ENCODE peak calls at places on chromosomes 16 and 17, in eight cellular contexts. O, Q, T, X, R, M, V and K are unnamed samples. For H3K9me3 and H3K36me3, the result is how much of the 10 kb centered on the place peaks cover.

GRCh38 chr16:47136101-47136820 is 7.5 kb downstream of the NETO2 start:
- DNase-seq in O (no peak), X (no peak), R (no peak), M (no peak), V (peak), T (no peak), Q (no peak), K (peak)

GRCh38 chr17:19366637-19366972 is 4.1 kb upstream of the B9D1 start:
- DNase-seq in T (no peak), X (no peak), V (no peak), R (no peak), O (no peak), M (no peak), Q (no peak), K (no peak)

GRCh38 chr17:79923974-79924638 is 84.9 kb upstream of the CBX4 start:
- DNase-seq in V (no peak), X (no peak), Q (no peak), M (no peak), O (peak), T (peak), R (no peak), K (no peak)

GRCh38 chr16:65070831-65071230 is 51.0 kb downstream of the CDH11 start:
- DNase-seq in X (no peak), M (peak), R (peak), Q (peak), V (no peak), O (no peak), T (no peak), K (peak)

GRCh38 chr16:80997139-80997798 is 9.4 kb downstream of the CMC2 start:
- DNase-seq in V (no peak), Q (no peak), X (no peak), R (no peak), M (no peak), T (no peak), O (no peak), K (no peak)

GRCh38 chr17:41492771-41493170 is 3.1 kb upstream of the KRT36 start:
- DNase-seq in T (no peak), Q (peak), V (peak), R (peak), X (no peak), M (no peak), O (no peak), K (peak)

GRCh38 chr17:75011788-75012319 is 616 bp upstream of the MRPL58 start:
- DNase-seq in Q (peak), M (peak), T (no peak), O (peak), R (peak), X (no peak), V (no peak), K (peak)

GRCh38 chr17:56596741-56597494 is 3.4 kb downstream of the NOG start:
- DNase-seq in V (peak), X (peak), M (no peak), R (no peak), T (no peak), O (peak), Q (no peak), K (no peak)

GRCh38 chr17:8142887-8143580 is 9.2 kb downstream of the PER1 start:
- DNase-seq in X (peak), M (no peak), Q (peak), V (no peak), O (no peak), R (no peak), T (no peak), K (no peak)

GRCh38 chr16:12639044-12639443 is 164.6 kb downstream of the CPPED1 start:
- DNase-seq in R (no peak), Q (no peak), X (no peak), T (no peak), M (no peak), O (no peak), V (peak), K (no peak)

GRCh38 chr17:49971848-49972485 is 3.0 kb downstream of the DLX4 start:
- DNase-seq in O (peak), V (no peak), X (no peak), M (no peak), Q (no peak), R (no peak), T (no peak), K (no peak)

GRCh38 chr16:27853101-27853500 is 210.4 kb downstream of the GSG1L start:
- DNase-seq in T (no peak), M (peak), O (no peak), R (no peak), V (no peak), X (no peak), Q (no peak), K (no peak)

GRCh38 chr16:27851586-27851985 is 211.9 kb downstream of the GSG1L start:
- DNase-seq in Q (no peak), M (peak), V (no peak), R (no peak), T (no peak), O (no peak), X (no peak), K (no peak)

GRCh38 chr16:27852116-27852515 is 211.4 kb downstream of the GSG1L start:
- DNase-seq in V (no peak), O (no peak), M (peak), T (no peak), R (no peak), Q (no peak), X (no peak), K (no peak)

GRCh38 chr16:27852681-27853080 is 210.8 kb downstream of the GSG1L start:
- DNase-seq in M (peak), X (no peak), O (no peak), Q (no peak), R (no peak), T (no peak), V (no peak), K (no peak)

GRCh38 chr16:27853651-27854050 is 209.9 kb downstream of the GSG1L start:
- DNase-seq in M (peak), T (no peak), R (no peak), V (no peak), O (no peak), Q (no peak), X (no peak), K (no peak)
- H3K9me3 ChIP-seq in M (under half), T (under half), R (under half), V (under half), O (under half), Q (under half), X (under half), K (under half)

GRCh38 chr17:82406131-82406671 is 11.9 kb upstream of the HEXD start:
- DNase-seq in X (no peak), O (no peak), V (no peak), T (no peak), Q (no peak), R (no peak), M (no peak), K (no peak)
- H3K36me3 ChIP-seq in X (under half), O (under half), V (under half), T (under half), Q (under half), R (under half), M (half or more), K (under half)

GRCh38 chr17:31621566-31621965 is 230.1 kb downstream of the RAB11FIP4 start:
- DNase-seq in Q (no peak), O (no peak), T (no peak), X (no peak), V (no peak), R (no peak), M (no peak), K (no peak)
- H3K9me3 ChIP-seq in Q (under half), O (under half), T (under half), X (under half), V (under half), R (half or more), M (under half), K (under half)

DNA sequence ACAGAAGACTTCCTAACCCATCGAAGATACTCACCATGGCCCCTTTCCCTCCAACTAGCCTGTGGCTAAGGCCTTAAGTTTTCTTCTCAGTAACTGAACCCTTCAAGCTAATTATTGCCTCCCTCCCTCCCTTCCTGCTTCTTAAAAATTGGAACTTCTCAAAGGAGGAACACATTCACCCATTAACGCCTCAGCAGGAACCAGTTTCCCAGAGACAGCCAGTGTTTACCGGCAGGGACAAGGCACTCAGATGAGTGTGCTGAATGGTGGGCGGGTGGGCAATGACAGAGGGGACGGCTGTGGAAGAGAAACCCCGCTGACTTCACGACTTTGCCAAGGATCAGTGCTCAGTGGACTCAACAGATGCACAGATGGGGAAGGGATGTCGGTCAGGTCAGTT is 20.3 kb downstream of the PITPNA start:
- DNase-seq in O (no peak), X (no peak), M (no peak), R (no peak), V (no peak), Q (no peak), T (no peak), K (no peak)
- H3K36me3 ChIP-seq in O (under half), X (under half), M (half or more), R (half or more), V (under half), Q (under half), T (under half), K (half or more)

DNA sequence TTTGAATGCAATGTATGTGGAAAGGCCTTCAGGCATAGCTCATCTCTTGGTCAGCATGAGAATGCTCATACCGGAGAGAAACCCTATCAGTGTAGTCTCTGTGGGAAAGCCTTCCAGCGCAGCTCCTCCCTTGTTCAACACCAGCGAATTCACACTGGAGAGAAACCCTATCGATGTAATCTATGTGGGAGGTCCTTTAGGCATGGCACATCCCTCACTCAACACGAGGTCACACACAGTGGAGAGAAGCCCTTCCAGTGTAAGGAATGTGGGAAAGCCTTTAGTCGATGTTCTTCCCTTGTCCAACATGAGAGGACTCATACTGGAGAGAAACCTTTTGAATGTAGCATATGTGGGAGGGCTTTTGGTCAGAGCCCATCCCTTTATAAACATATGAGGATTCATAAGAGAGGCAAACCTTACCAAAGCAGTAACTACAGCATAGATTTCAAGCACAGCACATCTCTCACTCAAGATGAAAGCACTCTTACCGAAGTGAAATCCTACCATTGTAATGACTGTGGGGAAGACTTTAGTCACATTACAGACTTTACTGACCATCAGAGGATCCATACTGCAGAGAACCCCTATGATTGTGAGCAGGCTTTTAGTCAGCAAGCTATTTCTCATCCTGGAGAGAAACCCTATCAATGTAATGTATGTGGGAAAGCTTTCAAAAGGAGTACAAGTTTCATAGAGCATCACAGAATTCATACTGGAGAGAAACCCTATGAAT is 24.7 kb downstream of the ZFP90 start:
- DNase-seq in O (no peak), T (no peak), R (no peak), M (no peak), Q (no peak), X (no peak), V (no peak), K (no peak)
- H3K9me3 ChIP-seq in O (half or more), T (half or more), R (half or more), M (half or more), Q (half or more), X (half or more), V (half or more), K (half or more)

GRCh38 chr16:27436065-27436464 is 34.1 kb downstream of the IL21R start:
- DNase-seq in O (no peak), V (no peak), Q (no peak), T (peak), R (no peak), X (no peak), M (peak), K (peak)

GRCh38 chr16:27437946-27438345 is 36.0 kb downstream of the IL21R start:
- DNase-seq in T (no peak), Q (no peak), R (no peak), X (no peak), V (no peak), M (peak), O (no peak), K (no peak)

GRCh38 chr16:27439273-27440018 is 37.5 kb downstream of the IL21R start:
- DNase-seq in M (peak), R (no peak), T (peak), V (no peak), Q (no peak), X (no peak), O (no peak), K (no peak)

GRCh38 chr16:27434141-27435051 is 32.4 kb downstream of the IL21R start:
- DNase-seq in T (peak), O (no peak), V (no peak), M (peak), R (no peak), Q (no peak), X (no peak), K (peak)

DNA sequence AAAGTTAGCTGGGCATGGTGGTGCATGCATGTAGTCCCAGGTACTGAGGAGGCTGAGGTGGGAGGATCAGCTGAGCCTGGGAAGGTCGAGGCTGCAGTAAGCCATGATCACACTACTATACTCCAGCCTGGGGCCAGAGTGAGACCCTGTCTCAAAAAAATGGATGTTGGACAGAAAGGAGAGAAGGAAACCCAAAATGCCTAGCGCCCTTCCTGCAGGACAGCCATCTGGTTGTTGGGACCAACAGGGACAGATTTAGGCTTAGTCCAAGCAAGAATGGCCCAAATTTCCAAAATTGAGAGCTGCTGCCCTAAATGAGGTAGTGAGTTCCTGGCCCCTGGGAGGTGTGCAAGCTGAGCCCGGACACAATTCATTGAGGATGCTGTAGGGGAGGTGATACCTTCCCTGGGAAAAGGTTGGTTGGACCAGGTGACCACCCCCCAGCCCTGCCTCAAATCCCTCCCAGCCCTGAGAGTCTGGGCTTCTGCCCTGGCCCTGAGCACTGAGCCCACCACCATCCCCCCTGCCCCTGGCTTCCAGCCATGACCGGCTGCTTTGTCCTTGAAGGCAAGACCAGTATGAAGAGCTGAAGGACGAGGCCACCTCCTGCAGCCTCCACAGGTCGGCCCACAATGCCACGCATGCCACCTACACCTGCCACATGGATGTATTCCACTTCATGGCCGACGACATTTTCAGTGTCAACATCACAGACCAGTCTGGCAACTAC is 35.1 kb downstream of the IL21R start:
- DNase-seq in V (no peak), X (no peak), Q (no peak), O (no peak), M (peak), T (peak), R (no peak), K (no peak)
- H3K36me3 ChIP-seq in V (under half), X (half or more), Q (under half), O (under half), M (under half), T (under half), R (under half), K (under half)